ENCODE peak calls at places on chromosomes 5 and 9, in four cellular contexts. F is endothelial cell; J is H9; H is CD8-positive, alpha-beta T cell. Q is an unnamed sample.

GRCh38 chr9:126569036-126569435 is 44.7 kb upstream of the LMX1B start:
- DNase-seq in J (no peak), H (no peak), F (no peak), Q (no peak)

GRCh38 chr5:101271945-101272344 is 368.9 kb upstream of the ST8SIA4 start:
- DNase-seq in F (no peak), H (no peak), J (no peak), Q (no peak)

GRCh38 chr5:181245427-181246275 is 1.9 kb upstream of the RACK1 start:
- DNase-seq in H (no peak), F (no peak), J (peak), Q (no peak)

GRCh38 chr9:37582548-37583157 is 6.5 kb upstream of the FBXO10 start:
- DNase-seq in H (no peak), J (no peak), F (no peak), Q (peak)

GRCh38 chr5:158722940-158723339 is 376.8 kb downstream of the EBF1 start:
- DNase-seq in H (no peak), F (no peak), J (peak), Q (no peak)

GRCh38 chr9:106941901-106942300 is 78.9 kb downstream of the ZNF462 start:
- DNase-seq in H (no peak), J (no peak), F (no peak), Q (no peak)

GRCh38 chr5:103669615-103670014 is 107.0 kb upstream of the NUDT12 start:
- DNase-seq in F (no peak), H (no peak), J (no peak), Q (no peak)

GRCh38 chr5:140828402-140828737 is 610 bp downstream of the PCDHA6 start:
- DNase-seq in J (no peak), H (no peak), F (no peak), Q (no peak)

GRCh38 chr9:4741365-4742031 is 496 bp upstream of the AK3 start:
- DNase-seq in H (no peak), F (peak), J (peak), Q (no peak)

GRCh38 chr9:34558911-34559615 is 30.5 kb downstream of the CNTFR start:
- DNase-seq in H (no peak), J (no peak), F (no peak), Q (no peak)

GRCh38 chr9:24245988-24246387 is 299.7 kb downstream of the IZUMO3 start:
- DNase-seq in F (no peak), J (no peak), H (no peak), Q (no peak)

GRCh38 chr5:14781106-14781505 is 90.5 kb downstream of the ANKH start:
- DNase-seq in F (no peak), H (no peak), J (no peak), Q (peak)

GRCh38 chr5:88355490-88356050 is 86.9 kb upstream of the TMEM161B start:
- DNase-seq in J (no peak), H (no peak), F (no peak), Q (no peak)

GRCh38 chr5:54309751-54310432 is 481 bp downstream of the ARL15 start:
- DNase-seq in J (no peak), H (peak), F (peak), Q (peak)

GRCh38 chr5:64836190-64836750 is 67.5 kb downstream of the CWC27 start:
- DNase-seq in H (no peak), J (no peak), F (no peak), Q (no peak)

GRCh38 chr5:22719842-22720241 is 133.3 kb downstream of the CDH12 start:
- DNase-seq in H (no peak), F (no peak), J (no peak), Q (no peak)
- TF ChIP-seq CTCF in H (no peak), F (no peak), J (no peak), Q (no peak)

GRCh38 chr5:94113087-94113486 is 371.7 kb upstream of the POU5F2 start:
- DNase-seq in J (no peak), F (no peak), H (no peak), Q (no peak)

GRCh38 chr5:94111209-94112004 is 370.0 kb upstream of the POU5F2 start:
- DNase-seq in H (peak), F (peak), J (peak), Q (peak)
- TF ChIP-seq CTCF in H (no peak), F (no peak), J (peak), Q (no peak)

DNA sequence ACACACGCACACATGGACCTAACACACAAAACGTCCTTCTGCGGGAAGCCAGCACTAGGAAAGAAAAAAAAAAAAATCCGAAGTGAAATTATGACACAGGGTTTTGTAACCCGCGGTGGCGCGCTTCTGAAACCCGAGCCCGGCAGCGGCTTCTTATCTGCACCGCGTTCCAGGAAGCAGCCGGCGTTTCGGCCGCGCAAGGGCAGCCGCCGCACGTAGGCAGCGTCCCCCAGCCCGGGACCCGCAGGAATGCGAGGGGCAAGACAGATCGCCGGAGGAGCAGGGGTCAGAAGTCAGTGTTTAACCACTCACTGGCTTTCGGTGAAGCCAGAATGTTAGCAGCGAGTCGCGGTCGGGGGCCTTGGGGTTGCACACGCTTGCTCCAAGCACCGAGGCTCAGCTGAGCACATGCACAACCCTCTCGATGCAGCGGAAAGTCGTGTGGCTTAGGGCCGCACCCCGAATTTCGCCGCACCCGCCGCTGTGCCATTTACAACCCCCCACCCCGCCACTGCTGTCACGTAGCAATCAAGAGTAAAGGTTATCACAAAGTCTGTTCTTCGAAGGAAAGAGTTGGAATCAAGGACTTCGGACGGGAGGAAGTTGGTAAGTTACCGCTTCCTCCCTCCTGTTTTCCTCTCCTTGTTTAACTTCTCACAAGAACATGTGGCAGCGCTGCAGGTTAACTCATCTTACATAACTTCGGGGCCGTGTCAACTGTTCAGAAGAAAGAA is 167.9 kb downstream of the AUH start:
- DNase-seq in H (peak), J (peak), F (peak), Q (peak)
- TF ChIP-seq CTCF in H (no peak), J (no peak), F (no peak), Q (no peak)

DNA sequence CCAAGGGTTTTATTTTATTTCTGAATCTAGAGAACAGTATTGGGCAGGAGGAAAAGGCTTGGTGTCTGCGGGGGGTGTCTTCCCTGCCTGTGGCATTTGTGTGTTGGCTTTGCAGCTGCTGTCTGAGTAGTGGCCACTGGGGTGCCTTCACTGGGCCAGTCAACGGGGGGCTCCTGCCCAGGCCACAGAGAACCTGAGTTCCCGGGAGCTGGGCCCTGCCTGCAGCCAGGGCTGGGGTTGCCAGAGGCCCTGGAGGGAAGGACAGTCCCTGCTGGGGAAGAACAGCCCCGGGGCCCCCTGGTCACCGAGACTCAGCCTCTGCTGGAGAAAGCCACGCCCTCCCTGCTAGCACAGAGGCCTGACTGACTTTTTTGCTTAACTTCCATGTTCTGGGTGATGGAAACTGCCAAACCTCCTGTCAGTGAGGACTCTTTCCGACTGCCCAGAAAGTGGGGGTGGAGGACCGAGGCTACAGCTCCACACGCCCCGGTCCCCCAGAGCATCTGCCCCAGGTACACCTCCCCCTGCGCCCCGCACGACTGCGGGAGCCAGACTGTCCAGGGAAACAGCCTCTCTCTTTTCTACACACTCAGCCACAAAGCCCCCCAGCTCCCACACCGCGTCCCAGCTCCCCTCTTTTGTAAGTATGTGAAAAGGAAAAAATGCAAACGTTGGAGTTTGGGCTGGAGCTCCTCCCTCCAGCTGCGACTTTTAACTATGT is 133.4 kb downstream of the DAB2IP start:
- DNase-seq in H (no peak), J (peak), F (no peak), Q (no peak)
- TF ChIP-seq CTCF in H (no peak), J (peak), F (no peak), Q (no peak)

DNA sequence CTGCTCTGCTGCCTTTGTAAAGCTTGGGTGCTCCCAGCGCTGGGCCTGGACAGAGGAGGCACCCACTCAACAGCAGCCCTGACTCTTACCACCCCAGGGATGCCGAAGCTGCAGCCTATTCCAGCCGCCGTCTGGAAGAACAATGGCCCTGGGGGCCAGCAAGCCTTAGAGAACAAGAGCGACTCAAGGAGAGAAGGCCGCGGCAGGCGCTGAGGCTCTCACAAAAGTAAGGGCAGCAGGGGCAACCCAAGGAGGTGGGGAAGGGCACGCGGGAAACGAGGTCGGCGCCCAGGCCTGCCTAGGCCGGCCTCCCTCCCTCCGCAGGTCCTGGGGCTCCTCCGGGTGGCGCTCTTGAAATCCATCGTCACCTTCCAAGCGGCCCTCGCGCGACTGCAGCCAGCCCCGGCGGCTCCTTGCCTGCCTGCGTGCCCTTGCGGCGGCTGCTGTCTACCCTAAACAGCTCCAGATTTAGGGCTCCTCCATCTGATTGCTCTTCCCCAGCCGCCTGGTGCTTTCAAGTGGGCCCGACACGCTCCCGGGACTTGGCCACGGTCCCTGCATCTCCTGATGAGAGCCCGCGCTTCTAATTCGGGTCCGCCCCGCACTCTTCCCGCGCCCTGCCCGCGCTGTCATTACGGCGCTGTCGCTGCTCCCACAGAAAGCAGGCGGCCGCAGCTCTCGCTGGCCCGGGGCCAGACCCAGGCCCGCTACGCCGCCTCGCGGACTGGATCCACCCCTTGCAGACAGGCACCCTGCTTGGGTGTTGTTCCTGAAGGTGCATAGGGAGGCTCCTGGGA is 213.3 kb downstream of the SEMA6A start:
- DNase-seq in J (peak), F (peak), H (no peak), Q (no peak)
- TF ChIP-seq CTCF in J (peak), F (no peak), H (no peak), Q (no peak)

Q was measured in GM13976.